ENCODE peak calls at places on chromosomes 13 and 19, in four cellular contexts. B is IMR-90, H is HepG2, O is A549. L is an unnamed sample.
A peak's percentile ranks its signal among the peaks of the same experiment; 100 is the strongest.

GRCh38 chr13:50344717-50345116 is 329.5 kb downstream of the KCNRG start:
- ATAC-seq in H (no peak), B (no peak), O (no peak), L (no peak)

GRCh38 chr13:47298506-47298905 is 401.7 kb upstream of the HTR2A start:
- ATAC-seq in B (no peak), H (no peak), O (no peak), L (no peak)

GRCh38 chr19:18861235-18861634 is 29.5 kb downstream of the UPF1 start:
- ATAC-seq in O (no peak), B (no peak), H (no peak), L (no peak)

GRCh38 chr13:49651775-49652690 is 23.7 kb downstream of the ARL11 start:
- ATAC-seq in H (no peak), O (no peak), B (no peak), L (no peak)

GRCh38 chr13:50290186-50290585 is 274.9 kb downstream of the KCNRG start:
- ATAC-seq in B (no peak), H (no peak), O (no peak), L (no peak)

GRCh38 chr19:47798904-47799266 is 5.5 kb downstream of the TPRX1 start:
- ATAC-seq in H (no peak), B (no peak), O (no peak), L (no peak)

GRCh38 chr19:15280048-15280725 is 47.9 kb upstream of the EPHX3 start:
- ATAC-seq in B (no peak), H (no peak), O (no peak), L (peak; percentile 29)

GRCh38 chr13:77386880-77387606 is 60.1 kb upstream of the MYCBP2 start:
- ATAC-seq in O (peak; percentile 88), H (no peak), B (peak; percentile 73), L (peak; percentile 76)

GRCh38 chr13:45623516-45624090 is 8.1 kb upstream of the ERICH6B start:
- ATAC-seq in H (peak; percentile 67), O (peak; percentile 59), B (peak; percentile 51), L (no peak)

GRCh38 chr19:14433454-14434156 is 499 bp downstream of the PKN1 start:
- ATAC-seq in H (peak; percentile 8), B (peak; percentile 25), O (peak; percentile 14), L (peak; percentile 4)

GRCh38 chr13:48585456-48585840 is 52.6 kb upstream of the RCBTB2 start:
- ATAC-seq in O (no peak), H (no peak), B (no peak), L (peak; percentile 59)

GRCh38 chr19:43490759-43491158 is 13.8 kb downstream of the PHLDB3 start:
- ATAC-seq in H (no peak), B (no peak), O (no peak), L (no peak)

GRCh38 chr19:50835103-50835784 is 1.9 kb upstream of the KLK15 start:
- ATAC-seq in O (peak; percentile 55), H (peak; percentile 29), B (peak; percentile 64), L (peak; percentile 5)

GRCh38 chr19:50836543-50837195 is 3.3 kb upstream of the KLK15 start:
- ATAC-seq in H (peak; percentile 33), B (no peak), O (no peak), L (no peak)

GRCh38 chr19:50833802-50834167 is 411 bp upstream of the KLK15 start:
- ATAC-seq in H (no peak), O (no peak), B (no peak), L (no peak)

GRCh38 chr19:50837300-50837699 is 3.9 kb upstream of the KLK15 start:
- ATAC-seq in B (no peak), O (no peak), H (no peak), L (no peak)

GRCh38 chr19:50835785-50836542 is 2.6 kb upstream of the KLK15 start:
- ATAC-seq in H (peak; percentile 93), B (peak; percentile 97), O (peak; percentile 96), L (peak; percentile 90)
- TF ChIP-seq POLR2A in H (peak; percentile 73), B (no peak), O (peak; percentile 97), L (no peak)

GRCh38 chr19:21850636-21851255 is 14.8 kb upstream of the ZNF43 start:
- ATAC-seq in O (no peak), H (no peak), B (no peak), L (no peak)
- H3K4me3 ChIP-seq in O (peak overlapping the region; percentile 66), H (peak overlapping the region; percentile 65), B (peak overlapping the region; percentile 96), L (peak overlapping the region; percentile 82)

GRCh38 chr19:49684983-49685553 is 4.3 kb upstream of the ADM5 start:
- ATAC-seq in H (no peak), B (no peak), O (peak; percentile 6), L (no peak)
- H3K27ac ChIP-seq in H (no peak overlapping the region), B (no peak overlapping the region), O (no peak overlapping the region), L (no peak overlapping the region)

GRCh38 chr13:24182703-24183081 is 22.2 kb downstream of the SPATA13 start:
- ATAC-seq in H (peak; percentile 61), B (no peak), O (no peak), L (no peak)

GRCh38 chr13:24184265-24184841 is 23.8 kb downstream of the SPATA13 start:
- ATAC-seq in H (peak; percentile 85), B (no peak), O (no peak), L (no peak)

GRCh38 chr13:24184855-24185254 is 24.3 kb downstream of the SPATA13 start:
- ATAC-seq in O (no peak), H (peak; percentile 40), B (no peak), L (no peak)

GRCh38 chr13:24181991-24182702 is 21.6 kb downstream of the SPATA13 start:
- ATAC-seq in B (no peak), O (no peak), H (peak; percentile 59), L (no peak)

GRCh38 chr13:24183741-24184182 is 23.2 kb downstream of the SPATA13 start:
- ATAC-seq in O (no peak), B (no peak), H (peak; percentile 76), L (no peak)
- TF ChIP-seq POLR2A in O (no peak), B (no peak), H (peak; percentile 54), L (no peak)

GRCh38 chr19:40687525-40688016 is 2.9 kb downstream of the NUMBL start:
- ATAC-seq in B (peak; percentile 8), H (no peak), O (no peak), L (peak; percentile 52)
- H3K4me3 ChIP-seq in B (peak overlapping the region; percentile 12), H (no peak overlapping the region), O (no peak overlapping the region), L (no peak overlapping the region)

GRCh38 chr19:10315335-10316214 is at the start of gene FDX2:
- ATAC-seq in H (peak; percentile 85), O (peak; percentile 90), B (peak; percentile 93), L (peak; percentile 90)
- H3K27ac ChIP-seq in H (peak within 1 kb of the TSS; percentile 61), O (peak within 1 kb of the TSS; percentile 87), B (peak within 1 kb of the TSS; percentile 45), L (no peak within 1 kb of the TSS)

L was measured in gastroesophageal sphincter.